ENCODE peak calls at places on chromosomes 16 and 17, in four cellular contexts. V is SK-N-SH; M is activated CD4-positive, alpha-beta memory T cell treated with anti-CD3 and anti-CD28 coated beads, Interleukin-2, amount 10 ng/mL, durations not matched to agents 7 days and 5 days; G is endothelial cell of umbilical vein. U is an unnamed sample.

GRCh38 chr17:40559016-40559853 is 6.0 kb downstream of the CCR7 start:
- DNase-seq in V (no peak), M (no peak), G (no peak), U (no peak)

GRCh38 chr16:74563828-74564263 is 43.1 kb downstream of the GLG1 start:
- DNase-seq in V (no peak), M (no peak), G (no peak), U (no peak)

GRCh38 chr16:73725147-73725546 is 571.5 kb upstream of the PSMD7 start:
- DNase-seq in V (no peak), M (no peak), G (no peak), U (no peak)

GRCh38 chr17:45828171-45829133 is 16.2 kb upstream of the SPPL2C start:
- DNase-seq in V (peak; percentile 77), M (no peak), G (no peak), U (no peak)

GRCh38 chr17:42591411-42591810 is 13.9 kb upstream of the PSMC3IP start:
- DNase-seq in V (no peak), M (no peak), G (no peak), U (no peak)

GRCh38 chr16:69322343-69322742 is 8.0 kb downstream of the PDF start:
- DNase-seq in V (no peak), M (no peak), G (no peak), U (no peak)

GRCh38 chr17:38871247-38871991 is 1.6 kb downstream of the LASP1 start:
- DNase-seq in V (no peak), M (peak; percentile 84), G (peak; percentile 75), U (no peak)

GRCh38 chr17:64974750-64975317 is 55.6 kb upstream of the LRRC37A3 start:
- DNase-seq in V (no peak), M (no peak), G (peak; percentile 35), U (no peak)

GRCh38 chr17:36851230-36851629 is 86.0 kb upstream of the LHX1 start:
- DNase-seq in V (no peak), M (no peak), G (peak; percentile 9), U (no peak)

GRCh38 chr16:24580665-24581064 is 41.3 kb downstream of the RBBP6 start:
- DNase-seq in V (peak; percentile 41), M (no peak), G (peak; percentile 55), U (no peak)